ENCODE peak calls at places on chromosomes 11 and 22, in five cellular contexts. X is cardiac muscle cell, E is psoas muscle, D is HCT116, K is fibroblast of pulmonary artery. H is an unnamed sample.

GRCh38 chr11:94650756-94651155 is 83.6 kb downstream of the PIWIL4 start:
- DNase-seq in D (no peak), E (peak), X (no peak), K (peak), H (no peak)

GRCh38 chr11:11536650-11537049 is 85.2 kb downstream of the GALNT18 start:
- DNase-seq in K (no peak), X (no peak), D (no peak), E (no peak), H (no peak)

GRCh38 chr22:16568425-16568758 is 24.2 kb downstream of the CCT8L2 start:
- DNase-seq in E (no peak), K (no peak), D (no peak), X (no peak), H (no peak)

GRCh38 chr22:33747576-33748180 is 172.6 kb downstream of the LARGE1 start:
- DNase-seq in K (no peak), D (no peak), E (no peak), X (no peak), H (no peak)

GRCh38 chr11:34405079-34405858 is 33.5 kb upstream of the CAT start:
- DNase-seq in E (no peak), K (no peak), X (no peak), D (no peak), H (no peak)

GRCh38 chr22:29003975-29004646 is 57.5 kb downstream of the C22orf31 start:
- DNase-seq in K (no peak), X (peak), E (peak), D (no peak), H (no peak)

GRCh38 chr11:59901306-59901705 is 22.7 kb downstream of the OOSP3 start:
- DNase-seq in D (peak), E (no peak), X (no peak), K (peak), H (no peak)

GRCh38 chr11:130464289-130464812 is 15.9 kb downstream of the ADAMTS15 start:
- DNase-seq in X (no peak), D (no peak), E (no peak), K (no peak), H (no peak)

GRCh38 chr11:35932641-35933571 is 11.0 kb upstream of the LDLRAD3 start:
- DNase-seq in D (no peak), K (peak), E (no peak), X (no peak), H (no peak)

GRCh38 chr11:62601114-62601363 is 626 bp downstream of the MTA2 start:
- DNase-seq in X (no peak), K (peak), D (no peak), E (peak), H (no peak)

GRCh38 chr11:9385288-9385902 is 943 bp downstream of the IPO7 start:
- DNase-seq in E (no peak), K (no peak), D (no peak), X (no peak), H (no peak)

GRCh38 chr11:45517171-45517770 is 148.2 kb downstream of the CHST1 start:
- DNase-seq in E (no peak), D (no peak), K (no peak), X (no peak), H (no peak)

GRCh38 chr11:65316979-65317786 is 2.5 kb downstream of the CDC42EP2 start:
- DNase-seq in K (peak), X (no peak), E (peak), D (peak), H (no peak)

GRCh38 chr11:637593-638507 is 781 bp downstream of the DRD4 start:
- DNase-seq in D (no peak), E (no peak), K (no peak), X (no peak), H (no peak)

GRCh38 chr11:118358071-118358470 is 1.3 kb upstream of the UBE4A start:
- DNase-seq in E (no peak), D (no peak), K (no peak), X (no peak), H (no peak)

GRCh38 chr11:13440100-13440855 is 22.7 kb downstream of the BTBD10 start:
- DNase-seq in D (peak), X (peak), K (peak), E (peak), H (no peak)

GRCh38 chr11:7577226-7577882 is 63.6 kb downstream of the PPFIBP2 start:
- DNase-seq in D (no peak), K (peak), E (peak), X (no peak), H (no peak)

GRCh38 chr11:64990222-64990918 is 6.4 kb downstream of the BATF2 start:
- DNase-seq in E (peak), X (no peak), K (peak), D (no peak), H (no peak)

GRCh38 chr22:28570697-28571373 is 108.8 kb downstream of the TTC28 start:
- DNase-seq in D (no peak), K (peak), X (no peak), E (no peak), H (no peak)

GRCh38 chr11:135027461-135027860 is 615.4 kb upstream of the B3GAT1 start:
- DNase-seq in K (peak), E (no peak), X (peak), D (no peak), H (peak)

GRCh38 chr11:45453721-45454120 is 167.6 kb upstream of the SYT13 start:
- DNase-seq in E (no peak), D (no peak), K (no peak), X (no peak), H (no peak)

GRCh38 chr22:38570841-38571364 is 920 bp upstream of the DMC1 start:
- DNase-seq in E (peak), K (peak), D (peak), X (peak), H (peak)

GRCh38 chr11:63851354-63851753 is 12.4 kb downstream of the MARK2 start:
- DNase-seq in D (no peak), K (no peak), E (no peak), X (no peak), H (no peak)

GRCh38 chr11:15569626-15570025 is 454.9 kb downstream of the INSC start:
- DNase-seq in K (peak), D (no peak), X (no peak), E (no peak), H (no peak)

GRCh38 chr11:109241988-109242387 is 180.0 kb upstream of the C11orf87 start:
- DNase-seq in E (no peak), D (no peak), X (peak), K (no peak), H (no peak)

GRCh38 chr11:65645710-65646109 is 7.8 kb downstream of the SIPA1 start:
- DNase-seq in D (no peak), X (no peak), E (no peak), K (peak), H (no peak)

GRCh38 chr22:45686842-45687241 is 15.2 kb downstream of the ATXN10 start:
- DNase-seq in E (no peak), X (no peak), D (no peak), K (no peak), H (no peak)

GRCh38 chr22:45684169-45684568 is 12.5 kb downstream of the ATXN10 start:
- DNase-seq in E (no peak), X (no peak), D (no peak), K (peak), H (no peak)

GRCh38 chr22:45684752-45685359 is 13.2 kb downstream of the ATXN10 start:
- DNase-seq in K (no peak), D (no peak), E (no peak), X (no peak), H (no peak)

GRCh38 chr22:45683680-45684079 is 12.0 kb downstream of the ATXN10 start:
- DNase-seq in E (no peak), X (no peak), K (no peak), D (no peak), H (no peak)

DNA sequence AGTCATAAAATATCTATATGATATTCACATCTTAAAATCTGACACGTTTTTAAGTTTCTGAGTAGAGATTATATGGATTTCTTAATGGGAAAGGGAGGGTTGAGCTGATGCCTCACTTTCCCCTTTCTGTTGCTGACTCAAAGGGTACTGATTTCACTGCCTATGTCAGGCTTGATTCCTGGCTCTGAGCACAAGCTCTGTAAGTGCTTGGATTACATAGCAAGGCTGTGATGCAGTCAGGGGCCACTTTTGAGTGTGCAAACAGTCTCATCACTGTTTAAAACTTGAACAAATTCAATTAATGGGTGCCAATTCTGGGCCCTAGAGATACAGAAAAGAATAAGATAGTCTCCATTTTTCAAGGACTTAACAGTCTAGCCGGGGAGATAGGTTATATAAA is 14.4 kb downstream of the ATXN10 start:
- DNase-seq in E (no peak), D (no peak), X (no peak), K (no peak), H (no peak)
- TF ChIP-seq CTCF in E (no peak), D (no peak), X (no peak), K (no peak), H (no peak)

GRCh38 chr11:93608280-93608862 is 53.1 kb upstream of the CEP295 start:
- DNase-seq in E (no peak), K (no peak), D (no peak), X (no peak), H (no peak)

GRCh38 chr11:93613432-93613831 is 48.0 kb upstream of the CEP295 start:
- DNase-seq in X (no peak), D (no peak), E (no peak), K (no peak), H (no peak)

GRCh38 chr11:93611836-93612677 is 49.4 kb upstream of the CEP295 start:
- DNase-seq in X (no peak), D (no peak), E (no peak), K (no peak), H (no peak)

GRCh38 chr11:93614111-93614784 is 47.2 kb upstream of the CEP295 start:
- DNase-seq in X (no peak), D (peak), K (no peak), E (no peak), H (no peak)
- TF ChIP-seq CTCF in X (peak), D (peak), K (peak), E (no peak), H (no peak)

DNA sequence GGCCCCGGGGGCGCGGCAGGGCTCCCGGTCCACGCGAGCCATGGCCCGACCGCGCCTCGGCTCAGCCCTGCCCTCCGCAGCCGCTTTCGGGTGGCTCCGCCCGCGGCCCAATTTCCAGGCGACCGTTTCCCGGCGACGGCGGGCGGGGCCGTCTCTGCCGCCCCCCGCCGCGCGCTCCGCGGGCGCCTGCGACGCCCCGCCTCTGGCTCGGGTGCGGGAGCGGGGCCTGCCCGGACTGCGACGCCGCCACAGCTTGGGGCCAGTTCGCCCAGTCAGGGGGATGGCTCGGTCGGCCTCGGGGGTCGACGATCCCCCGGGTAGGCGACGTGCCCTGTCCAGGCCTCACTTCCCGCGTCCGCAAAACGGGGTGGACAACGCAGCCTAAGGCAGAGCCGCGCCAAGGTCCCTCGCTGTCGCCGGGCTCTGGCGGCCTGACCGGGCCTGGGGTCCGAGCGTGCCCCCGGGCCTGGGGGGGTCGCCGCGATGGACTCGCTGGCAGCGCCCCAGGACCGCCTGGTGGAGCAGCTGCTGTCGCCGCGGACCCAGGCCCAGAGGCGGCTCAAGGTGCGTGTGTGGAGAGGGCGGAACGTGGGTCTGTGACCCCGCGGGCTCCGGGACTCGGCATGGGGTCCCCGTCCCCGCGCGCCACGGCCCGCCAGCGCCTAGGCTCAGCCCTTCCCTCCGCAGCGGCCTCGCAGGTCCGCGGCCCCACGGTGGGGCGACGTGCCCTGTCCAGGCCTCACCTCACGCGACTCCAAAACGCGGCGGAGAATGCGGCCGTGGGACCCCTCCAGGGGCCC is 4.2 kb downstream of the SEPTIN5 start:
- DNase-seq in D (no peak), X (no peak), K (no peak), E (no peak), H (no peak)
- TF ChIP-seq CTCF in D (no peak), X (no peak), K (no peak), E (no peak), H (peak)

GRCh38 chr11:71059662-71060061 is 192.7 kb downstream of the SHANK2 start:
- DNase-seq in K (no peak), D (no peak), E (no peak), X (no peak), H (no peak)

GRCh38 chr11:71060358-71060757 is 192.0 kb downstream of the SHANK2 start:
- DNase-seq in K (no peak), X (no peak), E (no peak), D (no peak), H (no peak)

DNA sequence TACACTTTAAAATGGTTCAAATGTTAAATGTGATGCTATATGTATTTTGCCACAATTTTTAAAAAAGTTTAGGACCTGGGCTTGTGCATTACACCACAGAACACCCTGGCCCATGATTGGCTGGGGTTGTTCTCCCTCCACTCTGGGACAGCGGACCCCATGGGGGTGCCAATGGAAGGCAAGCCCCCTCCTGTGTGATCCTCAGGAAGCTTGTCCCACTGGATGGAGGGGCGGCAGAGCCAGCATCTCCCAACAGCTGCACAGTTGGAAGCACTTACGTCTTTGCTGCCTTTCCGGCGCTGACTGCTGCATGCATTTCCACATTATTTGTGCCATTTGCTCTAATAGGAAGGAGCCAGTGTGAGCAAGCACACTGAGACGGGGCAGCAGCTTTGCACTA is 196.5 kb downstream of the SHANK2 start:
- DNase-seq in K (no peak), D (no peak), E (no peak), X (no peak), H (no peak)
- TF ChIP-seq CTCF in K (no peak), D (no peak), E (no peak), X (no peak), H (no peak)

GRCh38 chr11:77547863-77548551 is 41.7 kb upstream of the AQP11 start:
- DNase-seq in K (peak), X (peak), E (no peak), D (peak), H (no peak)

GRCh38 chr11:77547047-77547836 is 42.5 kb upstream of the AQP11 start:
- DNase-seq in E (no peak), D (no peak), X (no peak), K (no peak), H (no peak)

GRCh38 chr11:77548552-77549439 is 41.0 kb upstream of the AQP11 start:
- DNase-seq in K (no peak), E (no peak), X (no peak), D (no peak), H (no peak)
- TF ChIP-seq CTCF in K (no peak), E (no peak), X (no peak), D (no peak), H (peak)

DNA sequence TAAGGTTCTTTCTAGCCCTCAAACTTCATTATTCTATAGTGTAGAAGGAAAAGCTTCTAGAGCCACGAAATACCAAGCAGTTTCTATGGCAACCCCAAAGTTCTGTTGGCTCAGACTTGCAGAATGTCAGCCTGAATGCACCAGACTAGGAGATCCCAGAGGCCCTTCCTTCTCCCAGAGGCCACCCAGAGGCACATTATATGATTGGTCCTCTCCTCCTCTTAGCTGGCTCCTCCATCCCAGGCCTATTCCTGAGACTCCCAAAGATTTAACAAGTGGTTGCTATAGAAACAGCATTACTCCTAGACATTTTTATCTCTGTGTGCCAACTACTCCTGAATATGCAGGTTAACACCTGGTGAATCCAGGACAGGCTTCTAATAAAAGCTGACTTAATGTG is 69.2 kb upstream of the CCDC90B start:
- DNase-seq in E (no peak), D (no peak), X (no peak), K (no peak), H (no peak)
- TF ChIP-seq CTCF in E (no peak), D (no peak), X (no peak), K (no peak), H (no peak)

GRCh38 chr22:36590441-36591056 is 61.6 kb upstream of the EIF3D start:
- DNase-seq in D (no peak), E (no peak), K (no peak), X (no peak), H (no peak)
- TF ChIP-seq CTCF in D (no peak), E (no peak), K (no peak), X (no peak), H (no peak)

GRCh38 chr11:28834877-28835276 is 726.7 kb downstream of the METTL15 start:
- DNase-seq in E (no peak), K (peak), D (no peak), X (no peak), H (no peak)

GRCh38 chr11:28835317-28835716 is 727.1 kb downstream of the METTL15 start:
- DNase-seq in X (no peak), D (no peak), E (no peak), K (no peak), H (no peak)

GRCh38 chr11:28833169-28833568 is 725.0 kb downstream of the METTL15 start:
- DNase-seq in E (no peak), K (no peak), D (no peak), X (no peak), H (no peak)

GRCh38 chr11:28835790-28836189 is 727.6 kb downstream of the METTL15 start:
- DNase-seq in E (no peak), D (no peak), K (peak), X (no peak), H (no peak)

GRCh38 chr11:28833670-28834069 is 725.5 kb downstream of the METTL15 start:
- DNase-seq in X (no peak), E (no peak), K (peak), D (no peak), H (no peak)
- TF ChIP-seq CTCF in X (no peak), E (no peak), K (no peak), D (no peak), H (no peak)

GRCh38 chr22:21947040-21948014 is 5.3 kb downstream of the PPM1F start:
- DNase-seq in E (no peak), X (peak), K (peak), D (no peak), H (no peak)
- TF ChIP-seq CTCF in E (peak), X (peak), K (peak), D (peak), H (no peak)

GRCh38 chr11:73931951-73932350 is 18.9 kb upstream of the DNAJB13 start:
- DNase-seq in X (no peak), D (no peak), E (no peak), K (no peak), H (no peak)

GRCh38 chr11:73929388-73929787 is 21.4 kb upstream of the DNAJB13 start:
- DNase-seq in E (no peak), K (no peak), X (no peak), D (no peak), H (no peak)

DNA sequence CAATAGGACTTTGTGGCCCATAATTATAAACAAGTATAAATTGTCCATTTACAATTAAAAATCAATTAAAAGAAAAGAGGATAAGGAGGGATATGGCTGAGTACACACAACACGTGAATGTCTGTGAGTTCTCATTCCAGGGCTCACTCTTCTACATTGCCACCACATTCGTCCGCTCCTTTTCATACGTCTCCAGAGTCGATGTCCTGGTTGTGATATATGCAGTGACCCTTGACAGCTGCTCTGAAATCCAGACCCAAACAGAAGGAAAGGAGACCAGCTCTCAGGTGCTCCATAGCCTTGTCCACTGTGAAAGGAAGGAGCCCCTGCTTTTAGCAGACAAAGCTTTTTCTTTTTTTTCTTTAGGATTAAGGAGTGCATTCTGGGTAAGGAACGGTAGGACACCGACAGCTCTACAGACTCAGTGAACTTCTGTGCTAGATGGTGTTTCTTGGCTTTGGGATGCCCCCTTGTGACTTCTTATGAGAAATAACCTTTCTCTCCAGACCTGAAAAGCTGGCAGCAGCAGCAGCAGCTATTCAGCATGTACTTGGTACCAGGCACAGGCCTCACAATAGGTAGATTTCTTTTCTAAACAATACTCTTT is 19.7 kb upstream of the DNAJB13 start:
- DNase-seq in D (peak), X (peak), E (no peak), K (peak), H (no peak)
- TF ChIP-seq CTCF in D (peak), X (peak), E (peak), K (peak), H (no peak)